ENCODE peak calls at places on chromosomes 5 and 9, in nine cellular contexts. F is A549; U is CD8-positive, alpha-beta T cell; S is lower leg skin; P is foreskin fibroblast; L is H9; A is colonic mucosa; D is osteocyte; X is kidney epithelial cell. Q is an unnamed sample.

GRCh38 chr5:74641778-74642542 is 1.4 kb upstream of the ENC1 start:
- DNase-seq in L (no peak), S (peak), F (no peak), P (peak), D (no peak), A (peak), U (no peak), X (no peak), Q (no peak)

GRCh38 chr5:78273436-78273835 is 21.1 kb downstream of the AP3B1 start:
- DNase-seq in A (no peak), D (no peak), F (no peak), L (no peak), P (no peak), X (no peak), U (no peak), S (no peak), Q (no peak)

GRCh38 chr9:79131375-79131774 is 440.4 kb upstream of the TLE4 start:
- DNase-seq in U (no peak), A (no peak), X (no peak), L (no peak), D (no peak), S (no peak), P (no peak), F (no peak), Q (no peak)

GRCh38 chr9:26863074-26863473 is 29.5 kb downstream of the CAAP1 start:
- DNase-seq in U (no peak), S (no peak), D (no peak), X (no peak), F (peak), A (no peak), L (no peak), P (peak), Q (no peak)

GRCh38 chr5:156693113-156693512 is 157.0 kb upstream of the PPP1R2B start:
- DNase-seq in A (no peak), X (no peak), D (no peak), L (no peak), F (peak), P (no peak), S (no peak), U (no peak), Q (no peak)

GRCh38 chr5:162591724-162592123 is 524.2 kb downstream of the GABRG2 start:
- DNase-seq in D (no peak), L (no peak), U (no peak), A (no peak), P (no peak), S (no peak), X (no peak), F (no peak), Q (no peak)

GRCh38 chr5:83093692-83094091 is 16.3 kb downstream of the XRCC4 start:
- DNase-seq in D (no peak), P (no peak), S (no peak), X (no peak), L (no peak), F (no peak), A (no peak), U (no peak), Q (no peak)

GRCh38 chr9:135857843-135858242 is 49.5 kb downstream of the CAMSAP1 start:
- DNase-seq in A (no peak), U (no peak), F (no peak), L (no peak), S (no peak), D (no peak), X (no peak), P (no peak), Q (no peak)

GRCh38 chr5:8633259-8633658 is 764.3 kb downstream of the MTRR start:
- DNase-seq in U (no peak), A (no peak), F (no peak), X (no peak), S (no peak), L (no peak), P (peak), D (no peak), Q (no peak)

GRCh38 chr9:38388283-38389223 is 3.9 kb upstream of the ALDH1B1 start:
- DNase-seq in X (no peak), P (peak), F (no peak), L (no peak), U (no peak), S (peak), D (no peak), A (no peak), Q (no peak)

DNA sequence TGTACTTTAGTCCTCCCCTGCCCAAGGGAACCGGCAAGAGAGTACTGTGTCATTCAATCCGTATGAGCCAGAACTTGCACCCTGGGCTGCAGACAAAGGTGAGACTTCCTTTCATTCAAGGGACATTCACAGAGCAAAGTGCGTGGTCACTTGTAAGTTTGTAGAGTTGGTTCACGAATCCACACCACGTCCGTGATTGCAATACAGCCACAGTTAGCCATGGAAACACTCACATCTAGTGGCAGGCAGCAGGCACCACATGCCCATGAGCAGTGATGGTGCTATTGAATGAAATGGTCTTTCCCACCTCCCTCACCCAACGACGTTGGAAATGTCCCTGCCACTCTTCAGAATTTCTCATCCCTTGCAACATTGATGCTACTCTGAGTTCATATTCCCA is 72.6 kb downstream of the SYK start:
- DNase-seq in S (no peak), U (no peak), X (no peak), A (no peak), F (no peak), L (no peak), D (peak), P (no peak), Q (no peak)
- TF ChIP-seq CTCF in S (no peak), U (no peak), X (no peak), A (no peak), F (no peak), L (peak), D (no peak), P (no peak), Q (no peak)

DNA sequence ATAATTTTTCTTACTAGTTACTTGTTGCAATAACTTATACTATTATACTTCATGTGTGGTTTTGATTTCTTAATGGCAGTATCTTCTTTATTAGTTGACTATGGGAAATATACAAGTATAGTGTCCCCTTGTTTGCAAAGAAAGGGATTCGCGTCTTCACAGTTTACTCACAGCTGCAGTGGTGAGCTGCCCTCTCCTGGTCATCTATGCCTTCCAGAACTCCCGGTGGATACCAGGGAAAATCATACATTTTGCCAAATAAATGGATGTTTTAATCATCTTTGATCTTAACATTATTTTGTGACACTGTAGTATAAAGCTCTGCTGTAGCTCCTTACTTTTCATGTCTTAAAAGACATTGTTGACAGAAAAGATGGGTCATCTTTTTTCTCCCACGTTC is 142.0 kb downstream of the ZCCHC7 start:
- DNase-seq in D (no peak), L (no peak), S (no peak), U (no peak), A (no peak), F (no peak), P (peak), X (no peak), Q (no peak)
- TF ChIP-seq CTCF in D (peak), L (peak), S (no peak), U (no peak), A (no peak), F (peak), P (peak), X (peak), Q (peak)

GRCh38 chr9:92463989-92464388 is 18.3 kb downstream of the ASPN start:
- DNase-seq in P (peak), L (no peak), F (no peak), U (no peak), X (peak), D (no peak), S (no peak), A (no peak), Q (no peak)
- TF ChIP-seq CTCF in P (no peak), L (no peak), F (no peak), U (no peak), X (no peak), D (no peak), S (no peak), A (no peak), Q (no peak)

GRCh38 chr5:147390654-147391053 is 119.2 kb downstream of the DPYSL3 start:
- DNase-seq in A (no peak), S (no peak), X (no peak), D (no peak), P (no peak), U (no peak), F (no peak), L (no peak), Q (no peak)

GRCh38 chr5:147388171-147388977 is 121.5 kb downstream of the DPYSL3 start:
- DNase-seq in D (no peak), P (no peak), F (no peak), X (no peak), S (no peak), U (no peak), A (no peak), L (peak), Q (no peak)

GRCh38 chr5:147393866-147394265 is 116.0 kb downstream of the DPYSL3 start:
- DNase-seq in P (no peak), S (no peak), X (no peak), L (peak), U (no peak), A (no peak), D (no peak), F (no peak), Q (no peak)

GRCh38 chr5:147394273-147394672 is 115.6 kb downstream of the DPYSL3 start:
- DNase-seq in F (no peak), L (no peak), A (no peak), D (no peak), X (no peak), P (no peak), U (no peak), S (no peak), Q (no peak)

DNA sequence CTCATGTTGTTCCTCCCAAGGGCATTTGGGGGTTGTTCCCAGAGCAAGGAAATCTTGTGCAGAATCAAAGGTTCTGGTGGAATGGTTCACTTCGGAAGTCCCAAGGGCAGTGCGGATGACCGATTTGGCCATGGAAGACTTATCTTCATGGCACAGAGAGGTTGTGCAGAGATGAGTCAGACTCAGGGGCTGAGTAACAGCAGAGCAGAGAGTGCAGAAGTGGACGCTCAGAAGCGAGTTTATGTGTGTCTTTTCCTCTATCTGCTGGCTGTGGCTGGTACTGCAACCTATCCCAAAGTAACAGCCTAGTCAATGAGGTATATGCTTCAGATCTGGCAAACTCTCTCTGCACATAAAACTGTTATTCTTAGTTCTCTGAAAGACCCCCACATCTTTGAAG is 118.1 kb downstream of the DPYSL3 start:
- DNase-seq in L (no peak), X (peak), U (no peak), S (no peak), D (no peak), F (peak), P (peak), A (peak), Q (no peak)
- TF ChIP-seq CTCF in L (peak), X (peak), U (no peak), S (no peak), D (peak), F (peak), P (peak), A (peak), Q (peak)

Q was measured in progenitor cell of endocrine pancreas.